ENCODE peak calls at places on chromosome 9, in nine cellular contexts. V, T, M, N, J, Z, P, O and Y are unnamed samples.

GRCh38 chr9:135225619-135226228 is 138.3 kb downstream of the OLFM1 start:
- DNase-seq in V (no peak), T (no peak), M (peak), N (no peak), J (no peak), Z (no peak), P (no peak), O (no peak), Y (no peak)

GRCh38 chr9:4860383-4860782 is 67.6 kb downstream of the RCL1 start:
- DNase-seq in V (no peak), T (no peak), M (no peak), N (no peak), J (peak), Z (no peak), P (no peak), O (no peak), Y (no peak)

GRCh38 chr9:127333326-127334064 is 63.5 kb upstream of the SLC2A8 start:
- DNase-seq in V (no peak), T (no peak), M (no peak), N (no peak), J (no peak), Z (peak), P (no peak), O (no peak), Y (no peak)

GRCh38 chr9:121840838-121841760 is 189.7 kb downstream of the DAB2IP start:
- DNase-seq in V (no peak), T (no peak), M (no peak), N (no peak), J (no peak), Z (no peak), P (no peak), O (peak), Y (no peak)

GRCh38 chr9:111599092-111599947 is at the start of gene PTGR1:
- DNase-seq in V (peak), T (peak), M (peak), N (no peak), J (peak), Z (peak), P (peak), O (no peak), Y (peak)

GRCh38 chr9:6766606-6767005 is 8.8 kb downstream of the KDM4C start:
- DNase-seq in V (no peak), T (no peak), M (no peak), N (no peak), J (no peak), Z (no peak), P (no peak), O (no peak), Y (no peak)

GRCh38 chr9:5375091-5375490 is 35.4 kb upstream of the RLN1 start:
- DNase-seq in V (no peak), T (no peak), M (no peak), N (no peak), J (no peak), Z (no peak), P (no peak), O (no peak), Y (peak)

GRCh38 chr9:97372580-97372979 is 39.3 kb upstream of the TDRD7 start:
- DNase-seq in V (no peak), T (no peak), M (no peak), N (no peak), J (no peak), Z (no peak), P (no peak), O (no peak), Y (no peak)

GRCh38 chr9:85536076-85536475 is 205.7 kb downstream of the AGTPBP1 start:
- DNase-seq in V (no peak), T (peak), M (no peak), N (no peak), J (peak), Z (no peak), P (no peak), O (no peak), Y (no peak)

GRCh38 chr9:136201609-136202448 is 3.1 kb downstream of the LHX3 start:
- DNase-seq in V (no peak), T (no peak), M (no peak), N (no peak), J (no peak), Z (no peak), P (peak), O (no peak), Y (no peak)

GRCh38 chr9:9003184-9003583 is 1203.6 kb upstream of the DMAC1 start:
- DNase-seq in V (no peak), T (no peak), M (no peak), N (no peak), J (no peak), Z (peak), P (no peak), O (no peak), Y (no peak)

GRCh38 chr9:100064872-100065581 is 33.8 kb downstream of the ERP44 start:
- DNase-seq in V (no peak), T (peak), M (no peak), N (no peak), J (peak), Z (no peak), P (no peak), O (no peak), Y (no peak)

GRCh38 chr9:113719919-113720318 is 156.2 kb upstream of the ZNF618 start:
- DNase-seq in V (no peak), T (no peak), M (peak), N (no peak), J (no peak), Z (no peak), P (no peak), O (no peak), Y (no peak)

GRCh38 chr9:21252727-21253547 is 13.1 kb upstream of the IFNA14 start:
- DNase-seq in V (no peak), T (no peak), M (no peak), N (no peak), J (peak), Z (no peak), P (peak), O (peak), Y (peak)
- TF ChIP-seq CTCF in V (peak), T (peak), M (no peak), N (peak), J (peak), Z (peak), P (peak), O (peak), Y (peak)

DNA sequence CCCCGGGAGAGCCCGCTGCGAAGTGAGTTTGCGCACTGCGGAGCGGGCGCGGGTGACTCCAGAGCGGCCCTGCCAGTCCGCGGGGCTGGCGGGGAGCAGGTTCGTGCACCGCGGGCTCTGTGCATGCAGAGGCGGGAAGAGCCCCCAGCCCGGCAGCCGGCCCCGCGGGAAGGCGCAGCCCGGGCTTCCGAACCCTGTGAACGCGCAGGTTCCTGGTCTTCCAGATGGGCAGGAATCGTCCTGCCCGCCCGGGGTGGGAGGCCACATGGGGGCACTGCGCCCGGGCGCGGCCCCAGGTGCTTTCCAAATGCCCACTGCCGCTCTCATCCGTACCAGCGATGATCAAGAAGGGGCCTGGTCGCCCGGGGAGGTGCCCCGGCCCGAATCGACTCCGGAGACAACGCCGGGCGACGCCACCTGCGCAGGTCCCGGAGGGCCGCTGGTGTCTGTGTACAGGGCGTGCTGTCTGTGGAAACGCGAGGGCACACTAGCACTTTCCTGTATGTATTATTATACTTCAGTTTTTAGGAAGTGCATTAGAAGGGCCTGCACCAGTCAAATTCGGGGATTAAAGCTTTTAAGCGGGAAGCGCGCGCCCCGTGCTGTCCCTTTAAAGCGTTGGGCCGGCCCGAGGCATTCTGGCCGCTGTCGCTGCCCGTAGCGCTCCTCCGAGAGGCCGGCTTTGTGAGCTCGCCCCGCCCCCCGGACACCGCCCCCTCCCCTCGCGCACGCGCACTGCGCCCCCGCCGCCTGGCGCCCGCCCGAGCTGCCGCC is at the start of gene WDR5:
- DNase-seq in V (peak), T (no peak), M (peak), N (peak), J (peak), Z (peak), P (peak), O (peak), Y (peak)
- TF ChIP-seq CTCF in V (no peak), T (peak), M (no peak), N (no peak), J (peak), Z (peak), P (no peak), O (peak), Y (peak)

GRCh38 chr9:88173378-88173999 is 35.2 kb upstream of the SPATA31C2 start:
- DNase-seq in V (no peak), T (peak), M (no peak), N (peak), J (peak), Z (peak), P (peak), O (peak), Y (peak)
- TF ChIP-seq CTCF in V (peak), T (peak), M (no peak), N (peak), J (peak), Z (peak), P (peak), O (peak), Y (peak)

GRCh38 chr9:19630762-19631161 is 158.1 kb downstream of the SLC24A2 start:
- DNase-seq in V (no peak), T (no peak), M (no peak), N (no peak), J (no peak), Z (no peak), P (no peak), O (no peak), Y (no peak)

GRCh38 chr9:19637084-19637483 is 151.8 kb downstream of the SLC24A2 start:
- DNase-seq in V (no peak), T (no peak), M (no peak), N (no peak), J (no peak), Z (no peak), P (no peak), O (no peak), Y (no peak)

GRCh38 chr9:19640023-19640422 is 148.8 kb downstream of the SLC24A2 start:
- DNase-seq in V (no peak), T (no peak), M (no peak), N (no peak), J (no peak), Z (no peak), P (no peak), O (no peak), Y (no peak)

GRCh38 chr9:19631181-19631580 is 157.7 kb downstream of the SLC24A2 start:
- DNase-seq in V (no peak), T (no peak), M (no peak), N (no peak), J (no peak), Z (no peak), P (no peak), O (no peak), Y (no peak)

DNA sequence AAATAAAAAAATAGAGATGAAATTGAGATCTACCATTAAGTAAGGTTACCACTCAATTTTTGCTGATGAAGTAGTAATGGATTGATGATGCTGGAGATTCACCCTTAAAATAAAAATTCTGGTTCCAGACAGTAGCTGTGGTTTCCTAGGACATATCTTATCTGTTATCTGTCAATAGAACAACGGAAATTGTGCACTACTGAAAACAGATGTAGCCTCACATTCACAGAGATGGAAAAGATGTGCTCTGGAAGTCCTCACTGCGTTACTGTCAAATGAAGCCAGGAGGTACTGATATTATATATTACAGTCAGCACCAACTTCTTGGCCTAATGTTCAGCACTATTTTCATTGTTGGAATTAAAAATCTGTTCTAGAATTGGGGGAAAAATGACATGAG is 154.0 kb downstream of the SLC24A2 start:
- DNase-seq in V (no peak), T (no peak), M (no peak), N (no peak), J (no peak), Z (no peak), P (no peak), O (no peak), Y (no peak)
- TF ChIP-seq CTCF in V (no peak), T (no peak), M (no peak), N (no peak), J (no peak), Z (no peak), P (no peak), O (no peak), Y (no peak)

GRCh38 chr9:78005231-78006002 is 26.2 kb downstream of the GNAQ start:
- DNase-seq in V (no peak), T (no peak), M (no peak), N (no peak), J (no peak), Z (no peak), P (no peak), O (no peak), Y (no peak)

GRCh38 chr9:78006734-78007133 is 24.9 kb downstream of the GNAQ start:
- DNase-seq in V (no peak), T (no peak), M (no peak), N (no peak), J (no peak), Z (no peak), P (no peak), O (no peak), Y (no peak)

GRCh38 chr9:78001946-78002731 is 29.5 kb downstream of the GNAQ start:
- DNase-seq in V (no peak), T (no peak), M (no peak), N (no peak), J (peak), Z (no peak), P (no peak), O (no peak), Y (no peak)

GRCh38 chr9:78003730-78004129 is 27.9 kb downstream of the GNAQ start:
- DNase-seq in V (no peak), T (no peak), M (no peak), N (no peak), J (no peak), Z (no peak), P (no peak), O (no peak), Y (no peak)

DNA sequence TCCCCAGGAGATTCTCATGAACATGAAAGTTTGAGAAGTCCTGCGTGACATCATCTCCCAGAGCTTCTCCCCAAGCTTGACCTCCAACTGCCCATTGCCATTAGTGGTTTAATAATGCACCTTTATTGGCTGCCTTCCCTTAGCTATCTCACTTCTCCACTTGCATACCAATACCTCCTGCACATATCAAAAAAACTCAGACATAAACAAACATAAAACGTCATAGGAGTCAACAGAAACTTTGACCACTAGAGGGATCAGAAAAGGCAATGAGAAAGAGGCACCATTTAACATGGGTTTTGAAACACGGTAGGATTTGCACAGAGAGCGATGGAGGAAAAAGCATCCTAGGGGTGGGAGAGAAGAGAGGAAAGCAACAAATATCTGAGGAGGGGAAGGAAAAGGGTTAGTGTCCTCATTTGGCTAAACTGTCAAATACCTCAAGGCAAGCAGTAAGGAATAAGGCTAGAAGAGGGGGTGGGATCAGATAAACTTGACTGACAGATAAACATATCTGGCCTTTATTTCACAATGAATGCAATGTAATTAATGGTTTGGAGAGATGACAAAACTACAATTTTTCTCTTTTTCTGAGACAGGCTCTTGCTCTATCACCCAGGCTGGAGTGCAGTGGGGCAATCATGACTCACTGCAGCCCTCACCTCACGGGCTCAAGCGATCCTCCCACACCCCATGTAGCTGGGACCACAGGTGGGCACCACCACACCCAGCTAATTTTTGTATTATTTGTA is 27.0 kb downstream of the GNAQ start:
- DNase-seq in V (no peak), T (no peak), M (no peak), N (no peak), J (peak), Z (no peak), P (no peak), O (peak), Y (no peak)
- TF ChIP-seq CTCF in V (no peak), T (peak), M (no peak), N (no peak), J (no peak), Z (no peak), P (no peak), O (peak), Y (no peak)

GRCh38 chr9:72661401-72662135 is 140.2 kb downstream of the TMC1 start:
- DNase-seq in V (no peak), T (peak), M (no peak), N (no peak), J (peak), Z (no peak), P (no peak), O (no peak), Y (no peak)
- TF ChIP-seq CTCF in V (no peak), T (no peak), M (no peak), N (no peak), J (no peak), Z (no peak), P (no peak), O (no peak), Y (no peak)

GRCh38 chr9:34072410-34072809 is 23.7 kb upstream of the UBAP2 start:
- DNase-seq in V (no peak), T (no peak), M (no peak), N (no peak), J (no peak), Z (peak), P (no peak), O (no peak), Y (no peak)

GRCh38 chr9:34069831-34070230 is 21.1 kb upstream of the UBAP2 start:
- DNase-seq in V (no peak), T (no peak), M (no peak), N (no peak), J (no peak), Z (no peak), P (no peak), O (no peak), Y (no peak)

GRCh38 chr9:34070601-34071340 is 22.1 kb upstream of the UBAP2 start:
- DNase-seq in V (no peak), T (peak), M (no peak), N (no peak), J (peak), Z (no peak), P (no peak), O (no peak), Y (no peak)

DNA sequence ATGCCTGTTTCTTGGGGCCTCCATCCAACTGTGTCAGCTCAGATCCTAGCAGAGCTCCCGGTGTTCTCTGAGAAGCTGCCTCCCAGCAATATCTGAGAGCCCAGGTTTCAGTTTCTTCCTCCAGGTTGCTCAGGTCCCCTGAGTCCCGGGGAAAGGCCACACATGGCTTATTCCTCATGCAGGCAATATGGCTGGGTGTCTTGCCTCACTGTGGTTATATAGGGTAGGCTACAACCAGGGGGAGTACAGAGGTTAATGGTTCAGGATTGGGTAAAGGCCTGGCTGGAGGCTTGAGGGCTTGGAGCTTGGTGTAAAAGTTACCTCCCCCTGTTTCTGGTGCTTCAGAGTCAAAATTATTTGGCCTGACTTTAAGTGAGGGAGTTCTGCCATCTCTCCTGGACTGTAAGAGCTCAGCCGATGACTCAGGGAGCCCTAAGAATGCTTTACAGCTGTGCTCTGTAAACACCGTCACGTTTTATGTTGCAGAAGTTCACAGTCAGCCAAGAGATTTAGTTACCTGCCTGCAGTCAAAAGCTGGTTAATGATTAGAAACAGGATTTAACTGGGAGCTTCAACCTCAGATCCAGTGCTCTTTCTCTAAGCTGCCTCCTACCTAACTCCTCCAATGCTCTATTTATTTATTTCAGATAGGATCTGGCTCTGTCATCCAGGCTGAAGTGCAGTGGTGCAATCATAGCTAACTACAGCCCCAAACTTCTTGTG is 24.3 kb upstream of the UBAP2 start:
- DNase-seq in V (no peak), T (peak), M (no peak), N (no peak), J (peak), Z (peak), P (peak), O (no peak), Y (no peak)
- TF ChIP-seq CTCF in V (no peak), T (no peak), M (no peak), N (no peak), J (no peak), Z (no peak), P (no peak), O (no peak), Y (no peak)

GRCh38 chr9:109450346-109450745 is 47.8 kb downstream of the PTPN3 start:
- DNase-seq in V (no peak), T (no peak), M (no peak), N (no peak), J (peak), Z (no peak), P (no peak), O (no peak), Y (no peak)

GRCh38 chr9:109449036-109449798 is 48.9 kb downstream of the PTPN3 start:
- DNase-seq in V (no peak), T (no peak), M (peak), N (no peak), J (no peak), Z (no peak), P (no peak), O (no peak), Y (no peak)

GRCh38 chr9:109453210-109453842 is 44.8 kb downstream of the PTPN3 start:
- DNase-seq in V (no peak), T (peak), M (peak), N (no peak), J (peak), Z (no peak), P (no peak), O (no peak), Y (no peak)

GRCh38 chr9:109452761-109453160 is 45.3 kb downstream of the PTPN3 start:
- DNase-seq in V (no peak), T (no peak), M (peak), N (no peak), J (peak), Z (no peak), P (no peak), O (no peak), Y (no peak)

DNA sequence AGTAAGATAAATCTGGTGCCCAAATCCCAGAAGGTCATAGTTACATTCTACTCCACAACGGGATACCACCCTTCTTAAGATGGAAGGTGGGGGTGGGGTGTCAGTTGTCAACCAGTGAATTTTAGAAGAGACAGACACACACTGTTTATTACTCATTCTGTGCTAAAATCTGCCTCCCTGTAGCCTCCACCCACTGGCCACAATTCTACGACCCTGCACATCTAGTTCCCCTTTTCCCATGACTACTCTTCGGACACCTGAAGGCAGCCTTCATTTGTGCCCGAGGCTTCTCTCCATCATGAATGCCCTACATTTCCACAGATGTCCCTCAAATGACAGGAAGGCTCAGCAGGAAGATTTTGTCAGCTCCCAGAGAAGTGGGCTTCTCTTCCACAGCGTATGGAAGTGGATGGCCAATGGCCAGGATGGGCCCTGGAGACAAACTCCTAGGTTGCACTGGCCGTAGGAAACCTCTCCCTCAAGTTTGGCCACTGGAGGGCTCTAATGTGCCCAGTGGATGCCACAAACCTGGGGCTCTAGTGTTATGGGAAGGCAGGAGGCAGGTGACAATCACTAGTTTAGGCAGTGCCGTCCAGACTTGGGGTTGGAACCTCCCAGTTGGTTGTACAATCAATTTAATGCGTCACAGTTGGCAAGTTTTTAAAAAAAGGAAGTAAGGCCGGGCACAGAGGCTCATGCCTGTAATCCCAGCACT is 46.6 kb downstream of the PTPN3 start:
- DNase-seq in V (no peak), T (no peak), M (peak), N (no peak), J (no peak), Z (no peak), P (no peak), O (no peak), Y (no peak)
- TF ChIP-seq CTCF in V (no peak), T (no peak), M (no peak), N (no peak), J (no peak), Z (peak), P (no peak), O (peak), Y (no peak)